ENCODE peak calls at places on chromosome 1, in five cellular contexts. One of them, this sample, is unnamed.

GRCh38 chr1:8646996-8647395 is 170.4 kb downstream of the RERE start:
- DNase-seq in cardiac fibroblast: no peak
- DNase-seq in uterus: no peak
- DNase-seq in mammary epithelial cell: no peak
- DNase-seq in left lung: no peak
- DNase-seq in this sample: no peak

GRCh38 chr1:220705782-220706181 is 15.6 kb downstream of the C1orf115 start:
- DNase-seq in uterus: no peak
- DNase-seq in mammary epithelial cell: no peak
- DNase-seq in left lung: no peak
- DNase-seq in cardiac fibroblast: no peak
- DNase-seq in this sample: no peak

GRCh38 chr1:42420911-42421585 is 34.8 kb downstream of the ZMYND12 start:
- DNase-seq in left lung: peak; percentile 58
- DNase-seq in cardiac fibroblast: peak; percentile 92
- DNase-seq in mammary epithelial cell: peak; percentile 40
- DNase-seq in uterus: peak; percentile 86
- DNase-seq in this sample: peak; percentile 69

GRCh38 chr1:106055900-106056299 is 1000.6 kb upstream of the PRMT6 start:
- DNase-seq in left lung: no peak
- DNase-seq in cardiac fibroblast: no peak
- DNase-seq in uterus: no peak
- DNase-seq in mammary epithelial cell: no peak
- DNase-seq in this sample: no peak

GRCh38 chr1:205449254-205449749 is 6.5 kb downstream of the BLACAT1 start:
- DNase-seq in uterus: no peak
- DNase-seq in cardiac fibroblast: no peak
- DNase-seq in left lung: no peak
- DNase-seq in mammary epithelial cell: no peak
- DNase-seq in this sample: no peak

GRCh38 chr1:236083650-236084385 is 18.9 kb upstream of the NID1 start:
- DNase-seq in uterus: no peak
- DNase-seq in cardiac fibroblast: peak; percentile 50
- DNase-seq in left lung: no peak
- DNase-seq in mammary epithelial cell: peak; percentile 83
- DNase-seq in this sample: peak; percentile 41

GRCh38 chr1:113653741-113654140 is 105.5 kb downstream of the PHTF1 start:
- DNase-seq in mammary epithelial cell: no peak
- DNase-seq in uterus: no peak
- DNase-seq in left lung: no peak
- DNase-seq in cardiac fibroblast: no peak
- DNase-seq in this sample: no peak

GRCh38 chr1:221576268-221576667 is 165.6 kb downstream of the DUSP10 start:
- DNase-seq in mammary epithelial cell: no peak
- DNase-seq in left lung: no peak
- DNase-seq in cardiac fibroblast: peak; percentile 11
- DNase-seq in uterus: no peak
- DNase-seq in this sample: peak; percentile 79

GRCh38 chr1:161304927-161305871 is 4.6 kb downstream of the MPZ start:
- DNase-seq in uterus: no peak
- DNase-seq in left lung: peak; percentile 37
- DNase-seq in mammary epithelial cell: no peak
- DNase-seq in cardiac fibroblast: no peak
- DNase-seq in this sample: no peak

GRCh38 chr1:234584926-234585325 is 25.1 kb downstream of the IRF2BP2 start:
- DNase-seq in uterus: no peak
- DNase-seq in mammary epithelial cell: no peak
- DNase-seq in cardiac fibroblast: peak; percentile 53
- DNase-seq in left lung: no peak
- DNase-seq in this sample: no peak

GRCh38 chr1:23804183-23804582 is 3.6 kb upstream of the GALE start:
- DNase-seq in mammary epithelial cell: no peak
- DNase-seq in uterus: no peak
- DNase-seq in cardiac fibroblast: no peak
- DNase-seq in left lung: no peak
- DNase-seq in this sample: no peak

GRCh38 chr1:22752339-22752738 is 41.7 kb downstream of the EPHB2 start:
- DNase-seq in uterus: no peak
- DNase-seq in mammary epithelial cell: no peak
- DNase-seq in left lung: no peak
- DNase-seq in cardiac fibroblast: no peak
- DNase-seq in this sample: no peak

GRCh38 chr1:236143104-236143948 is 987 bp downstream of the GPR137B start:
- DNase-seq in cardiac fibroblast: peak; percentile 67
- DNase-seq in uterus: no peak
- DNase-seq in mammary epithelial cell: peak; percentile 67
- DNase-seq in left lung: no peak
- DNase-seq in this sample: peak; percentile 67

GRCh38 chr1:53629101-53629691 is 109.8 kb downstream of the GLIS1 start:
- DNase-seq in left lung: no peak
- DNase-seq in uterus: no peak
- DNase-seq in cardiac fibroblast: no peak
- DNase-seq in mammary epithelial cell: no peak
- DNase-seq in this sample: no peak

GRCh38 chr1:48777219-48777895 is 666 bp upstream of the BEND5 start:
- DNase-seq in left lung: no peak
- DNase-seq in uterus: peak; percentile 22
- DNase-seq in mammary epithelial cell: no peak
- DNase-seq in cardiac fibroblast: no peak
- DNase-seq in this sample: no peak

GRCh38 chr1:78333426-78334012 is 157.3 kb upstream of the PTGFR start:
- DNase-seq in left lung: no peak
- DNase-seq in uterus: peak; percentile 27
- DNase-seq in mammary epithelial cell: peak; percentile 11
- DNase-seq in cardiac fibroblast: peak; percentile 77
- DNase-seq in this sample: peak; percentile 20

GRCh38 chr1:182196897-182197546 is 135.5 kb upstream of the ZNF648 start:
- DNase-seq in left lung: no peak
- DNase-seq in uterus: peak; percentile 39
- DNase-seq in cardiac fibroblast: no peak
- DNase-seq in mammary epithelial cell: no peak
- DNase-seq in this sample: no peak

GRCh38 chr1:51675177-51675780 is 58.4 kb downstream of the OSBPL9 start:
- DNase-seq in cardiac fibroblast: no peak
- DNase-seq in uterus: no peak
- DNase-seq in mammary epithelial cell: peak; percentile 46
- DNase-seq in left lung: no peak
- DNase-seq in this sample: peak; percentile 12

GRCh38 chr1:39759436-39759726 is 11.8 kb downstream of the OXCT2 start:
- DNase-seq in left lung: no peak
- DNase-seq in uterus: no peak
- DNase-seq in cardiac fibroblast: no peak
- DNase-seq in mammary epithelial cell: no peak
- DNase-seq in this sample: no peak

GRCh38 chr1:205191127-205191577 is 20.4 kb downstream of the DSTYK start:
- DNase-seq in uterus: no peak
- DNase-seq in cardiac fibroblast: peak; percentile 53
- DNase-seq in mammary epithelial cell: no peak
- DNase-seq in left lung: no peak
- DNase-seq in this sample: no peak

GRCh38 chr1:66733348-66734017 is 18.8 kb upstream of the DYNLT5 start:
- DNase-seq in cardiac fibroblast: no peak
- DNase-seq in uterus: no peak
- DNase-seq in left lung: no peak
- DNase-seq in mammary epithelial cell: peak; percentile 38
- DNase-seq in this sample: no peak

GRCh38 chr1:186155594-186155993 is 219.5 kb downstream of the TPR start:
- DNase-seq in cardiac fibroblast: peak; percentile 80
- DNase-seq in mammary epithelial cell: peak; percentile 71
- DNase-seq in left lung: no peak
- DNase-seq in uterus: no peak
- DNase-seq in this sample: peak; percentile 75

GRCh38 chr1:221097479-221098281 is 218.4 kb downstream of the HLX start:
- DNase-seq in left lung: no peak
- DNase-seq in uterus: no peak
- DNase-seq in cardiac fibroblast: peak; percentile 90
- DNase-seq in mammary epithelial cell: peak; percentile 30
- DNase-seq in this sample: peak; percentile 95

GRCh38 chr1:11337536-11338350 is 64.7 kb downstream of the UBIAD1 start:
- DNase-seq in uterus: peak; percentile 35
- DNase-seq in cardiac fibroblast: peak; percentile 38
- DNase-seq in left lung: no peak
- DNase-seq in mammary epithelial cell: no peak
- DNase-seq in this sample: no peak

GRCh38 chr1:201327687-201328240 is 44.5 kb downstream of the PKP1 start:
- DNase-seq in left lung: no peak
- DNase-seq in cardiac fibroblast: no peak
- DNase-seq in mammary epithelial cell: peak; percentile 49
- DNase-seq in uterus: no peak
- DNase-seq in this sample: no peak

GRCh38 chr1:228794810-228795209 is 59.5 kb downstream of the RHOU start:
- DNase-seq in cardiac fibroblast: no peak
- DNase-seq in left lung: no peak
- DNase-seq in mammary epithelial cell: no peak
- DNase-seq in uterus: no peak
- DNase-seq in this sample: no peak

GRCh38 chr1:93783876-93784275 is 95.1 kb downstream of the DNTTIP2 start:
- DNase-seq in left lung: no peak
- DNase-seq in cardiac fibroblast: no peak
- DNase-seq in uterus: no peak
- DNase-seq in mammary epithelial cell: no peak
- DNase-seq in this sample: no peak

GRCh38 chr1:183093821-183094287 is 70.6 kb downstream of the LAMC1 start:
- DNase-seq in uterus: no peak
- DNase-seq in cardiac fibroblast: peak; percentile 40
- DNase-seq in mammary epithelial cell: peak; percentile 78
- DNase-seq in left lung: no peak
- DNase-seq in this sample: peak; percentile 87

GRCh38 chr1:101022294-101022693 is 3.3 kb downstream of the DPH5 start:
- DNase-seq in mammary epithelial cell: peak; percentile 51
- DNase-seq in uterus: no peak
- DNase-seq in left lung: no peak
- DNase-seq in cardiac fibroblast: peak; percentile 66
- DNase-seq in this sample: peak; percentile 3

GRCh38 chr1:40808909-40809308 is 25.3 kb downstream of the KCNQ4 start:
- DNase-seq in mammary epithelial cell: no peak
- DNase-seq in left lung: no peak
- DNase-seq in uterus: no peak
- DNase-seq in cardiac fibroblast: no peak
- DNase-seq in this sample: no peak

GRCh38 chr1:225422795-225423517 is 4.9 kb downstream of the LBR start:
- DNase-seq in uterus: no peak
- DNase-seq in mammary epithelial cell: no peak
- DNase-seq in cardiac fibroblast: no peak
- DNase-seq in left lung: no peak
- DNase-seq in this sample: no peak

GRCh38 chr1:6025269-6026094 is 20.2 kb upstream of the KCNAB2 start:
- DNase-seq in mammary epithelial cell: peak; percentile 83
- DNase-seq in uterus: no peak
- DNase-seq in cardiac fibroblast: peak; percentile 9
- DNase-seq in left lung: peak; percentile 41
- DNase-seq in this sample: peak; percentile 38

GRCh38 chr1:244833734-244834595 is 1.5 kb upstream of the COX20 start:
- DNase-seq in mammary epithelial cell: peak; percentile 69
- DNase-seq in cardiac fibroblast: peak; percentile 80
- DNase-seq in left lung: peak; percentile 48
- DNase-seq in uterus: peak; percentile 45
- DNase-seq in this sample: peak; percentile 75

GRCh38 chr1:204545202-204545601 is 29.0 kb downstream of the MDM4 start:
- DNase-seq in mammary epithelial cell: peak; percentile 26
- DNase-seq in left lung: no peak
- DNase-seq in uterus: no peak
- DNase-seq in cardiac fibroblast: no peak
- DNase-seq in this sample: no peak

GRCh38 chr1:202806845-202807366 is 1.3 kb downstream of the KDM5B start:
- DNase-seq in left lung: peak; percentile 37
- DNase-seq in uterus: peak; percentile 25
- DNase-seq in cardiac fibroblast: no peak
- DNase-seq in mammary epithelial cell: peak; percentile 26
- DNase-seq in this sample: no peak

GRCh38 chr1:19113362-19114092 is 96.5 kb downstream of the UBR4 start:
- DNase-seq in left lung: no peak
- DNase-seq in cardiac fibroblast: peak; percentile 51
- DNase-seq in mammary epithelial cell: peak; percentile 50
- DNase-seq in uterus: peak; percentile 28
- DNase-seq in this sample: peak; percentile 16
- TF ChIP-seq CTCF in left lung: no peak
- TF ChIP-seq CTCF in cardiac fibroblast: peak; percentile 54
- TF ChIP-seq CTCF in mammary epithelial cell: peak; percentile 47
- TF ChIP-seq CTCF in uterus: peak; percentile 12
- TF ChIP-seq CTCF in this sample: peak; percentile 72

GRCh38 chr1:59819566-59820438 is 5.1 kb downstream of the HOOK1 start:
- DNase-seq in mammary epithelial cell: no peak
- DNase-seq in cardiac fibroblast: no peak
- DNase-seq in uterus: no peak
- DNase-seq in left lung: no peak
- DNase-seq in this sample: no peak

GRCh38 chr1:59814901-59815825 is at the start of gene HOOK1:
- DNase-seq in left lung: peak; percentile 34
- DNase-seq in uterus: no peak
- DNase-seq in cardiac fibroblast: no peak
- DNase-seq in mammary epithelial cell: peak; percentile 36
- DNase-seq in this sample: no peak

GRCh38 chr1:59816318-59816878 is 1.6 kb downstream of the HOOK1 start:
- DNase-seq in left lung: no peak
- DNase-seq in uterus: no peak
- DNase-seq in mammary epithelial cell: no peak
- DNase-seq in cardiac fibroblast: no peak
- DNase-seq in this sample: no peak

GRCh38 chr1:59815892-59816291 is 1.1 kb downstream of the HOOK1 start:
- DNase-seq in uterus: no peak
- DNase-seq in cardiac fibroblast: no peak
- DNase-seq in left lung: no peak
- DNase-seq in mammary epithelial cell: no peak
- DNase-seq in this sample: no peak

GRCh38 chr1:59814180-59814900 is 409 bp upstream of the HOOK1 start:
- DNase-seq in uterus: peak; percentile 29
- DNase-seq in mammary epithelial cell: peak; percentile 98
- DNase-seq in left lung: peak; percentile 87
- DNase-seq in cardiac fibroblast: no peak
- DNase-seq in this sample: no peak
- TF ChIP-seq CTCF in uterus: no peak
- TF ChIP-seq CTCF in mammary epithelial cell: no peak
- TF ChIP-seq CTCF in left lung: no peak
- TF ChIP-seq CTCF in cardiac fibroblast: no peak
- TF ChIP-seq CTCF in this sample: no peak

DNA sequence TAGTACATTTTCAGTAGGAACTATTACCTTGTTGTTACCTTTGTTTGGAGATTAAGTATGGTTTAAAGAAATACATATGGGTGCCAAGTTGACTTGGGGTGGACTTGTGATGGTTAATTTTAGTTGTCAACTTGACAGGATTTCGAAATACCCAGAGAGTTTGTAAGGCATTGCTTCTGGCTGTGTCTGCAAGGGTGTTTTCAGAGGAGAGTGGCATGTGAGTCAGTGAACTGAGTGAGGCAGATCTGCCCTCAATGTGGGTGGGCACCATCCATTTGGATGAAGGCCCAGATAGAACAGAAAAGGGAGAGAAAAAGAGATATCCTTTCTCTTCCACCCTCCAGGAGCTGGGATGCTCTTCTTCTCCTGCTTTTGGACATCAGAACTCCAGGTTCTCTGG is 315.5 kb downstream of the GPATCH2 start:
- DNase-seq in uterus: no peak
- DNase-seq in cardiac fibroblast: peak; percentile 63
- DNase-seq in mammary epithelial cell: peak; percentile 50
- DNase-seq in left lung: no peak
- DNase-seq in this sample: no peak
- TF ChIP-seq CTCF in uterus: no peak
- TF ChIP-seq CTCF in cardiac fibroblast: no peak
- TF ChIP-seq CTCF in mammary epithelial cell: no peak
- TF ChIP-seq CTCF in left lung: no peak
- TF ChIP-seq CTCF in this sample: no peak

GRCh38 chr1:243483084-243483845 is 227.4 kb downstream of the SDCCAG8 start:
- DNase-seq in uterus: no peak
- DNase-seq in cardiac fibroblast: no peak
- DNase-seq in left lung: no peak
- DNase-seq in mammary epithelial cell: no peak
- DNase-seq in this sample: no peak
- TF ChIP-seq CTCF in uterus: no peak
- TF ChIP-seq CTCF in cardiac fibroblast: no peak
- TF ChIP-seq CTCF in left lung: no peak
- TF ChIP-seq CTCF in mammary epithelial cell: no peak
- TF ChIP-seq CTCF in this sample: peak; percentile 19

This sample was measured in HFFc6.